ENCODE peak calls at places on chromosomes 1 and 21, in five cellular contexts. H is GM12865, R is MCF 10A, V is WTC11, D is ascending aorta. K is an unnamed sample.

GRCh38 chr1:118158918-118159317 is 26.1 kb downstream of the SPAG17 start:
- DNase-seq in H (no peak), R (peak; percentile 31), V (no peak), D (no peak), K (no peak)

GRCh38 chr1:20521960-20522861 is 14.3 kb upstream of the MUL1 start:
- DNase-seq in H (peak; percentile 61), R (peak; percentile 83), V (peak; percentile 90), D (peak; percentile 89), K (peak; percentile 54)

GRCh38 chr1:208203848-208204609 is 40.2 kb downstream of the PLXNA2 start:
- DNase-seq in H (no peak), R (no peak), V (no peak), D (peak; percentile 78), K (no peak)

GRCh38 chr1:101236546-101237228 is at the start of gene S1PR1:
- DNase-seq in H (peak; percentile 85), R (peak; percentile 52), V (peak; percentile 83), D (peak; percentile 84), K (peak; percentile 40)

GRCh38 chr1:42155362-42155761 is 2.2 kb downstream of the GUCA2B start:
- DNase-seq in H (no peak), R (no peak), V (no peak), D (no peak), K (no peak)

GRCh38 chr1:39110882-39111281 is 84.7 kb downstream of the NDUFS5 start:
- DNase-seq in H (no peak), R (no peak), V (no peak), D (no peak), K (no peak)

GRCh38 chr1:51517361-51518032 is 1.6 kb downstream of the EPS15 start:
- DNase-seq in H (no peak), R (no peak), V (no peak), D (no peak), K (no peak)

GRCh38 chr1:18751425-18751824 is 108.0 kb downstream of the TAS1R2 start:
- DNase-seq in H (no peak), R (no peak), V (no peak), D (no peak), K (no peak)

GRCh38 chr1:55378582-55378981 is 163.4 kb upstream of the USP24 start:
- DNase-seq in H (peak; percentile 41), R (peak; percentile 28), V (peak; percentile 77), D (no peak), K (peak; percentile 28)

GRCh38 chr1:59342801-59343575 is 46.1 kb downstream of the FGGY start:
- DNase-seq in H (no peak), R (no peak), V (no peak), D (no peak), K (no peak)

GRCh38 chr1:175471039-175471800 is 272.2 kb downstream of the TNR start:
- DNase-seq in H (peak; percentile 29), R (peak; percentile 95), V (no peak), D (no peak), K (no peak)

GRCh38 chr21:34307991-34308532 is 55.7 kb upstream of the KCNE2 start:
- DNase-seq in H (no peak), R (no peak), V (no peak), D (no peak), K (no peak)

GRCh38 chr21:34306246-34306645 is 57.6 kb upstream of the KCNE2 start:
- DNase-seq in H (no peak), R (no peak), V (no peak), D (no peak), K (no peak)

GRCh38 chr21:34302496-34302895 is 61.3 kb upstream of the KCNE2 start:
- DNase-seq in H (no peak), R (no peak), V (no peak), D (no peak), K (no peak)

DNA sequence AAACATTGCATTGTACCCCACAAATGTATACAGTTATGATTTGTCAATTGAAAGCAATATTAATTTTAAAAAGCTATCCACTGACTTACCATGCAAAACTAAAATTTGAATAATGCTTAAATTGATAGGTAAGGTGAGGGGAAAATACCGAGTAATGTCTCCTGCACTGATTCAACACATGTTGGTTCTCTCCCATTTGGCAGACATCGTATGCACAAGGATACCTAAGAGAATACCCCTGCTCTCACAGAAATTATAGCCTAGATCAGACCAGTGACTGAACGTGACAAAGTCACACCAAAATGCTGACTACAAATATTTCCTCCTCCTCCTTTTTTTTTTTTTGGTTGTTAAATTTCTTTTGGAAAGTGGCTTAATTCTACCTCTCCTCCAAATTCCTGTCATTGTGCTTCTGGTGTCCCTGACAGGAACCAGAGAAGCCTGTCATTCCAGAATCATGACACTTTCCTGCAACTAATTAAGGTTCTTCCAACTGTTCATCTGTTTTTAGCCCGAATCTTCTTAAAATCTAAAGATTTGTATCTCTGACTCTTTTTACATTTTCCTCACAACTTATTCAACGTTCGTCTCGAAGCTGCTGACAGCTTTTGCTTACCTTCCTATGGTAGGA is 58.1 kb upstream of the KCNE2 start:
- DNase-seq in H (no peak), R (no peak), V (no peak), D (no peak), K (no peak)
- TF ChIP-seq CTCF in H (no peak), R (no peak), V (no peak), D (no peak), K (no peak)

DNA sequence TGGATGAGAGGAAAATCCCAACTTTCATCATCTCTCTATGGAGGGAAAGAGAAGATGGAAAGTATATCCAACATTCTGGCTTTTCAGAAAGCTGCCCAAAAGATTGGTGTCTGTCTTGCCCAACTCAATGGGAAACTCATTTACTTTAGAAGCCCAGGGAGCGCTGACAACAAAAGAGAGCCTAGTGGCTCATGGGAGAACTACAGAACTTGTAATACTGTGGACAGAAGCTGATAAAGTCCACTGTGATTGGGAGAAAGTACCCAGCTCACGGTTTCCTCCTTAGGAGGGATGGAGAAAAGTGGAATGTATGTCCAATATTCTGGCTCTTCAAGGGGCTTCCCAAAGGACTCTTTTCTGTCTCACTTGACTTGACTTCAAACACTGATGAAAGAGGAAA is 66.0 kb downstream of the RGS21 start:
- DNase-seq in H (no peak), R (no peak), V (no peak), D (no peak), K (no peak)
- TF ChIP-seq CTCF in H (no peak), R (no peak), V (no peak), D (no peak), K (no peak)

GRCh38 chr1:32612189-32612881 is 38.0 kb downstream of the ZBTB8OS start:
- DNase-seq in H (peak; percentile 75), R (peak; percentile 88), V (peak; percentile 90), D (peak; percentile 93), K (peak; percentile 84)
- TF ChIP-seq CTCF in H (peak; percentile 12), R (peak; percentile 2), V (no peak), D (peak; percentile 31), K (peak; percentile 42)

GRCh38 chr21:31552826-31553225 is 106.7 kb upstream of the SOD1 start:
- DNase-seq in H (no peak), R (no peak), V (no peak), D (no peak), K (no peak)

GRCh38 chr21:31545036-31545435 is 114.5 kb upstream of the SOD1 start:
- DNase-seq in H (no peak), R (no peak), V (no peak), D (no peak), K (no peak)

GRCh38 chr21:31546402-31547155 is 112.9 kb upstream of the SOD1 start:
- DNase-seq in H (no peak), R (no peak), V (no peak), D (no peak), K (no peak)

GRCh38 chr21:31550070-31550469 is 109.4 kb upstream of the SOD1 start:
- DNase-seq in H (no peak), R (no peak), V (no peak), D (no peak), K (no peak)

DNA sequence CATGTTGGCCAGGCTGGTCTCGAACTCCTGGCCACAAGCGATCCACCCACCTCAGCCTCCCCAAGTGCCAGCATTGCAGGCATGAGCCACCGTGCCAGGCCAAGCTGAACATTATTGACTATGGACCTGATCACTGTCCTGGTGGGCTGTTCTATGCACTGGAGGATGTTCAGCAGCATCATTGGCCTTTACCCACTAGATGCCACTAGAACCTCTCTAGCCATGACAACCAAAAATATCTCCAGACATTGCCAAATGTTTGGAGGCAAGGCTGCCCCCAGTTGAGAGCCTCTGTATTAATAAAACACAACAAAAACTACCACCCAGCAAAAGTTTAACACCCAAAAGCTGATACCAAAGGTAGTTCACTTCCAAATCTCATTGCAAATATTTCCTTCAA is 110.8 kb upstream of the SOD1 start:
- DNase-seq in H (no peak), R (no peak), V (no peak), D (no peak), K (no peak)
- TF ChIP-seq CTCF in H (no peak), R (no peak), V (no peak), D (no peak), K (no peak)

GRCh38 chr1:85900921-85901320 is 192.7 kb upstream of the ZNHIT6 start:
- DNase-seq in H (no peak), R (no peak), V (no peak), D (no peak), K (no peak)
- TF ChIP-seq CTCF in H (no peak), R (no peak), V (no peak), D (no peak), K (no peak)

GRCh38 chr1:91026777-91027176 is 4.9 kb upstream of the ZNF644 start:
- DNase-seq in H (no peak), R (peak; percentile 30), V (no peak), D (no peak), K (no peak)
- TF ChIP-seq CTCF in H (no peak), R (peak; percentile 24), V (no peak), D (no peak), K (no peak)